ENCODE peak calls at places on chromosome X, in four cellular contexts. One of them, this sample, is unnamed.
A peak's percentile ranks its signal among the peaks of the same experiment; 100 is the strongest.

GRCh38 chrX:68894142-68894512 is 65.3 kb downstream of the EFNB1 start:
- DNase-seq in GM23248: peak; percentile 23
- DNase-seq in PC-3: no peak
- DNase-seq in GM23338: no peak
- DNase-seq in this sample: no peak

GRCh38 chrX:67334323-67334722 is 209.5 kb upstream of the AR start:
- DNase-seq in PC-3: no peak
- DNase-seq in GM23338: no peak
- DNase-seq in GM23248: no peak
- DNase-seq in this sample: no peak

GRCh38 chrX:112669834-112670233 is 9.9 kb downstream of the LHFPL1 start:
- DNase-seq in GM23338: no peak
- DNase-seq in PC-3: no peak
- DNase-seq in GM23248: no peak
- DNase-seq in this sample: no peak

GRCh38 chrX:119758682-119759332 is 419 bp downstream of the SOWAHD start:
- DNase-seq in PC-3: no peak
- DNase-seq in GM23338: peak; percentile 36
- DNase-seq in GM23248: peak; percentile 38
- DNase-seq in this sample: peak; percentile 46

GRCh38 chrX:44306336-44306735 is 37.1 kb downstream of the EFHC2 start:
- DNase-seq in GM23248: no peak
- DNase-seq in PC-3: peak; percentile 95
- DNase-seq in GM23338: no peak
- DNase-seq in this sample: no peak

GRCh38 chrX:67568769-67569168 is 24.9 kb downstream of the AR start:
- DNase-seq in GM23248: peak; percentile 32
- DNase-seq in PC-3: no peak
- DNase-seq in GM23338: no peak
- DNase-seq in this sample: no peak

GRCh38 chrX:72572248-72573157 is at the start of gene HDAC8:
- DNase-seq in GM23248: peak; percentile 81
- DNase-seq in PC-3: peak; percentile 80
- DNase-seq in GM23338: peak; percentile 80
- DNase-seq in this sample: peak; percentile 78

GRCh38 chrX:15686818-15687685 is 22.4 kb upstream of the CLTRN start:
- DNase-seq in PC-3: peak; percentile 81
- DNase-seq in GM23338: peak; percentile 71
- DNase-seq in GM23248: peak; percentile 63
- DNase-seq in this sample: peak; percentile 80

GRCh38 chrX:78754917-78755316 is 7.4 kb downstream of the LPAR4 start:
- DNase-seq in GM23248: no peak
- DNase-seq in PC-3: no peak
- DNase-seq in GM23338: no peak
- DNase-seq in this sample: no peak

GRCh38 chrX:113370001-113370400 is 529.4 kb upstream of the AMOT start:
- DNase-seq in GM23248: no peak
- DNase-seq in GM23338: peak; percentile 2
- DNase-seq in PC-3: no peak
- DNase-seq in this sample: peak; percentile 89

GRCh38 chrX:118740276-118740889 is 13.0 kb downstream of the IL13RA1 start:
- DNase-seq in GM23248: no peak
- DNase-seq in GM23338: no peak
- DNase-seq in PC-3: no peak
- DNase-seq in this sample: no peak

GRCh38 chrX:30973784-30974427 is 84.9 kb upstream of the TAB3 start:
- DNase-seq in GM23248: no peak
- DNase-seq in PC-3: no peak
- DNase-seq in GM23338: peak; percentile 27
- DNase-seq in this sample: peak; percentile 14

GRCh38 chrX:73668779-73669178 is 105.8 kb downstream of the CHIC1 start:
- DNase-seq in PC-3: no peak
- DNase-seq in GM23248: no peak
- DNase-seq in GM23338: no peak
- DNase-seq in this sample: no peak

GRCh38 chrX:72126048-72126415 is 5.7 kb downstream of the RTL5 start:
- DNase-seq in GM23338: no peak
- DNase-seq in GM23248: no peak
- DNase-seq in PC-3: no peak
- DNase-seq in this sample: no peak

GRCh38 chrX:96407501-96407900 is 277.1 kb upstream of the DIAPH2 start:
- DNase-seq in GM23248: peak; percentile 69
- DNase-seq in GM23338: no peak
- DNase-seq in PC-3: peak; percentile 86
- DNase-seq in this sample: no peak

GRCh38 chrX:114976321-114976720 is 41.1 kb downstream of the IL13RA2 start:
- DNase-seq in GM23248: peak; percentile 75
- DNase-seq in PC-3: peak; percentile 83
- DNase-seq in GM23338: no peak
- DNase-seq in this sample: no peak

GRCh38 chrX:111040377-111041017 is 55.5 kb upstream of the PAK3 start:
- DNase-seq in PC-3: peak; percentile 72
- DNase-seq in GM23248: peak; percentile 7
- DNase-seq in GM23338: no peak
- DNase-seq in this sample: no peak

GRCh38 chrX:39450578-39450977 is 647.2 kb downstream of the BCOR start:
- DNase-seq in GM23248: no peak
- DNase-seq in PC-3: no peak
- DNase-seq in GM23338: peak; percentile 7
- DNase-seq in this sample: no peak

GRCh38 chrX:128961290-128961689 is 562.0 kb downstream of the SMARCA1 start:
- DNase-seq in PC-3: no peak
- DNase-seq in GM23338: no peak
- DNase-seq in GM23248: no peak
- DNase-seq in this sample: no peak

GRCh38 chrX:88828011-88828410 is 81.0 kb downstream of the CPXCR1 start:
- DNase-seq in GM23248: no peak
- DNase-seq in PC-3: no peak
- DNase-seq in GM23338: no peak
- DNase-seq in this sample: peak; percentile 51

GRCh38 chrX:106246511-106246910 is 78.4 kb downstream of the PWWP3B start:
- DNase-seq in GM23338: no peak
- DNase-seq in GM23248: no peak
- DNase-seq in PC-3: peak; percentile 53
- DNase-seq in this sample: no peak

GRCh38 chrX:117752745-117753144 is 363.9 kb downstream of the KLHL13 start:
- DNase-seq in GM23248: no peak
- DNase-seq in GM23338: no peak
- DNase-seq in PC-3: no peak
- DNase-seq in this sample: no peak

GRCh38 chrX:108198420-108198819 is 106.8 kb downstream of the ATG4A start:
- DNase-seq in PC-3: no peak
- DNase-seq in GM23338: no peak
- DNase-seq in GM23248: peak; percentile 44
- DNase-seq in this sample: no peak

GRCh38 chrX:42678133-42678532 is 99.8 kb downstream of the PPP1R2C start:
- DNase-seq in GM23248: peak; percentile 12
- DNase-seq in PC-3: peak; percentile 43
- DNase-seq in GM23338: peak; percentile 4
- DNase-seq in this sample: no peak

GRCh38 chrX:102651242-102651967 is at the start of gene GPRASP1:
- DNase-seq in GM23338: peak; percentile 69
- DNase-seq in GM23248: peak; percentile 59
- DNase-seq in PC-3: no peak
- DNase-seq in this sample: peak; percentile 76

DNA sequence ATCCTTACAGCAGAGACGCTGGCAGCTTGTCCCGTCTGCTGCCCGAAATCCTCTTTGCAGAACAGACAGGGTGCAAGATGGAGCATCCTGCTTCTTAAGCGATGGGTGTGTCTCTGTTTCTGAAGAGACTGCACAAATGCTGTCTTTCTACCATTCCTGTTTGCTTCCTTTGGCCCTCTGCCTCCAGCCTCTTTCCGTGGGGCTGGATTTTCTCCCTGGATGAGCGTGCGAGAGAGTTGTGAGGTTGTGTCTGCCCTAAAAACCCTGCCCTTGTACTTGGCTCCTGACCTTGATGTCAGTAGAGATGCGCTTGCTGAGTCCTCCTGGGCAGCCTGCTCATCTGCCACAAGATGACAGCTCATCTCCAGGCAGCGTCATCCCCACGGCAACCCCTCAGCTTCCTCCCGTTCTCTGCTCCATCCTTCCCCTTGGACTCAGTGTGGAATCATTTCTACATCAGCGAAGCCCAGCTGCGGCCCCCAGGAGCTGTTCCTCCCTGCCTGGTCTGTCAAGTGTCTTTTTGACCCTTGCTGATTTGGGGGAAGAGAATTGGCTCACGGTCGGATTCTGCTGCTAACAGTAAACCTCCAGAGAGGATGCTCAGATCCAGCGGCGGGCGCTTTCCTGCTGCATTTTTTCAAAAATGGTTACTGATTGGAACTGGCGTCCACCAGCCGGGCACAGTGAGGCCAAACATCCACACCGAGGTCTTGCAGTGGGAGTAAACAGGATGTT is 246.2 kb downstream of the ASMT start:
- DNase-seq in GM23248: no peak
- DNase-seq in GM23338: no peak
- DNase-seq in PC-3: no peak
- DNase-seq in this sample: no peak
- H3K4me2 ChIP-seq in GM23248: no peak overlapping the region
- H3K4me2 ChIP-seq in GM23338: no peak overlapping the region
- H3K4me2 ChIP-seq in PC-3: no peak overlapping the region
- H3K4me2 ChIP-seq in this sample: no peak overlapping the region

GRCh38 chrX:1466971-1467561 is 14.4 kb upstream of the ASMTL start:
- DNase-seq in PC-3: no peak
- DNase-seq in GM23248: no peak
- DNase-seq in GM23338: no peak
- DNase-seq in this sample: no peak
- H3F3A ChIP-seq in PC-3: no peaks in the 10 kb centered on the region
- H3F3A ChIP-seq in GM23248: no peaks in the 10 kb centered on the region
- H3F3A ChIP-seq in GM23338: no peaks in the 10 kb centered on the region
- H3F3A ChIP-seq in this sample: no peaks in the 10 kb centered on the region

GRCh38 chrX:134990475-134991473 is at the start of gene SMIM10:
- DNase-seq in GM23248: peak; percentile 85
- DNase-seq in GM23338: peak; percentile 35
- DNase-seq in PC-3: no peak
- DNase-seq in this sample: peak; percentile 43
- H3K4me2 ChIP-seq in GM23248: peak within 1 kb of the TSS; percentile 65
- H3K4me2 ChIP-seq in GM23338: peak within 1 kb of the TSS; percentile 66
- H3K4me2 ChIP-seq in PC-3: no peak within 1 kb of the TSS
- H3K4me2 ChIP-seq in this sample: peak within 1 kb of the TSS; percentile 72

DNA sequence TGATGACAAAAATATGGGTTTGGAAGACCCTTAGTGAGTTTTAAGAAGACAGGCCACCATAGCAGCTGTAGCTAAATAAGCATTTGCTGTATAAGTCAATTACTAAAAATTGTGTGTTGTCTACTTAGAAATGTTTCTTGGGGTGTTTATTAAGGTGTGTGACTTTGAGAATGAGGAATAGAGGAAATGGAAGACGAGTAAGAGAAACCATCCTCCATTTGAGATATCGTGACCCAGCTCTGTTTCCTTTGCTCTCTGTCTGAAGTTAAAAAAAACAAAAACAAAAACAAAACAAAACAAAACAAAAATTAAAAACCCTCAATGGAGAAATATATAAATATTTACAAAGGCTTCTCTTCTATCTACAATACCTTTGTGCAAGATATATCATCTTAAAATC is 41.7 kb upstream of the FAM9C start:
- DNase-seq in GM23338: no peak
- DNase-seq in PC-3: no peak
- DNase-seq in GM23248: no peak
- DNase-seq in this sample: no peak
- H3F3A ChIP-seq in GM23338: no peaks in the 10 kb centered on the region
- H3F3A ChIP-seq in PC-3: no peaks in the 10 kb centered on the region
- H3F3A ChIP-seq in GM23248: no peaks in the 10 kb centered on the region
- H3F3A ChIP-seq in this sample: no peaks in the 10 kb centered on the region

GRCh38 chrX:77691916-77692315 is 94.1 kb downstream of the ATRX start:
- DNase-seq in GM23338: no peak
- DNase-seq in GM23248: no peak
- DNase-seq in PC-3: no peak
- DNase-seq in this sample: no peak

GRCh38 chrX:77693594-77693993 is 92.4 kb downstream of the ATRX start:
- DNase-seq in PC-3: no peak
- DNase-seq in GM23248: no peak
- DNase-seq in GM23338: no peak
- DNase-seq in this sample: no peak

GRCh38 chrX:77689376-77689775 is 96.6 kb downstream of the ATRX start:
- DNase-seq in GM23248: no peak
- DNase-seq in GM23338: no peak
- DNase-seq in PC-3: no peak
- DNase-seq in this sample: no peak

GRCh38 chrX:77698242-77698641 is 87.8 kb downstream of the ATRX start:
- DNase-seq in GM23338: no peak
- DNase-seq in PC-3: no peak
- DNase-seq in GM23248: no peak
- DNase-seq in this sample: no peak

GRCh38 chrX:77694491-77694890 is 91.5 kb downstream of the ATRX start:
- DNase-seq in PC-3: peak; percentile 2
- DNase-seq in GM23338: no peak
- DNase-seq in GM23248: no peak
- DNase-seq in this sample: no peak
- H3K4me2 ChIP-seq in PC-3: no peak overlapping the region
- H3K4me2 ChIP-seq in GM23338: no peak overlapping the region
- H3K4me2 ChIP-seq in GM23248: no peak overlapping the region
- H3K4me2 ChIP-seq in this sample: no peak overlapping the region

GRCh38 chrX:41350976-41351569 is 17.1 kb downstream of the DDX3X start:
- DNase-seq in PC-3: peak; percentile 9
- DNase-seq in GM23248: peak; percentile 22
- DNase-seq in GM23338: peak; percentile 18
- DNase-seq in this sample: no peak
- H3F3A ChIP-seq in PC-3: peaks cover 17% of the 10 kb centered on the region
- H3F3A ChIP-seq in GM23248: peaks cover 54% of the 10 kb centered on the region
- H3F3A ChIP-seq in GM23338: peaks cover 14% of the 10 kb centered on the region
- H3F3A ChIP-seq in this sample: peaks cover 59% of the 10 kb centered on the region

DNA sequence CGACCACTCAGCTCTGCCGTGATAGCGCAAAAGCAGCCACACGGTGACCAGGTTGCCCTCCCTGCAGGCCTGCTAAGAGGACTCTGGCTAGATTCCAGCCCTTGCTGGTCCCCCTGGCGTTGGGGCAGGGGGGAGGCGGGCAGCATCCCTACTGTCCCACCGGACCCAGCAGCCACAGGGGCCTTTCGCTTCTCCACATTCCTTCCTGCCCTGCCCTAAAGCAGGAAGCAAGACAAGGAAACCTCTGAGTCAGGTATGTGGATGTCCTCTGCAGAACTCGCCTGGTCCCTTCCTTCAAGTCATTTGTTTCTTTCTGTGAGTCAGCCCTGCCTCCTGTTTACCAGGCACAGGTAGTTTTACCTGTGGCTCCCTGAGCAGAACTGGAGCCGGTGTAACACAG is 60.2 kb upstream of the CLDN34 start:
- DNase-seq in GM23338: peak; percentile 43
- DNase-seq in PC-3: peak; percentile 90
- DNase-seq in GM23248: no peak
- DNase-seq in this sample: peak; percentile 5
- H3K4me2 ChIP-seq in GM23338: no peak overlapping the region
- H3K4me2 ChIP-seq in PC-3: peak overlapping the region; percentile 92
- H3K4me2 ChIP-seq in GM23248: no peak overlapping the region
- H3K4me2 ChIP-seq in this sample: no peak overlapping the region

GRCh38 chrX:24069877-24070276 is 15.1 kb downstream of the EIF2S3 start:
- DNase-seq in PC-3: no peak
- DNase-seq in GM23248: no peak
- DNase-seq in GM23338: no peak
- DNase-seq in this sample: no peak
- H3F3A ChIP-seq in PC-3: peaks cover 4% of the 10 kb centered on the region
- H3F3A ChIP-seq in GM23248: no peaks in the 10 kb centered on the region
- H3F3A ChIP-seq in GM23338: no peaks in the 10 kb centered on the region
- H3F3A ChIP-seq in this sample: peaks cover 23% of the 10 kb centered on the region